ENCODE peak calls at places on chromosomes 1 and 21, in five cellular contexts. Y is mesothelial cell of epicardium, T is HuH-7, N is esophagus squamous epithelium, M is fibroblast of the aortic adventitia. O is an unnamed sample.
A peak's percentile ranks its signal among the peaks of the same experiment; 100 is the strongest.

GRCh38 chr1:12052008-12052573 is 11.0 kb upstream of the TNFRSF8 start:
- DNase-seq in Y (no peak), T (peak; percentile 37), N (no peak), M (peak; percentile 85), O (peak; percentile 63)

GRCh38 chr1:110173466-110174117 is 23.3 kb downstream of the SLC6A17 start:
- DNase-seq in Y (no peak), T (no peak), N (no peak), M (no peak), O (no peak)

GRCh38 chr1:185567006-185567405 is 167.2 kb upstream of the HMCN1 start:
- DNase-seq in Y (no peak), T (no peak), N (no peak), M (peak; percentile 41), O (no peak)

GRCh38 chr21:44892536-44893277 is 19.2 kb upstream of the PTTG1IP start:
- DNase-seq in Y (no peak), T (peak; percentile 91), N (no peak), M (peak; percentile 63), O (no peak)

GRCh38 chr1:66003690-66004089 is 211.0 kb downstream of the PDE4B start:
- DNase-seq in Y (no peak), T (no peak), N (no peak), M (no peak), O (no peak)

GRCh38 chr1:23273450-23274133 is 56.3 kb upstream of the HTR1D start:
- DNase-seq in Y (no peak), T (no peak), N (no peak), M (peak; percentile 85), O (peak; percentile 66)

GRCh38 chr1:42456754-42457089 is 379 bp downstream of the PPCS start:
- DNase-seq in Y (peak; percentile 25), T (peak; percentile 69), N (peak; percentile 7), M (peak; percentile 61), O (peak; percentile 25)

GRCh38 chr1:47703981-47704596 is 266.2 kb downstream of the FOXD2 start:
- DNase-seq in Y (no peak), T (no peak), N (no peak), M (peak; percentile 82), O (peak; percentile 35)

GRCh38 chr21:34890724-34891609 is 158.1 kb downstream of the RUNX1 start:
- DNase-seq in Y (no peak), T (peak; percentile 30), N (no peak), M (peak; percentile 69), O (no peak)

GRCh38 chr1:205456868-205457724 is 1.3 kb upstream of the BLACAT1 start:
- DNase-seq in Y (no peak), T (no peak), N (no peak), M (no peak), O (no peak)

GRCh38 chr1:190168893-190169292 is 308.8 kb downstream of the BRINP3 start:
- DNase-seq in Y (no peak), T (no peak), N (no peak), M (no peak), O (no peak)

GRCh38 chr21:45557611-45558043 is 15.4 kb upstream of the SLC19A1 start:
- DNase-seq in Y (peak; percentile 13), T (no peak), N (no peak), M (no peak), O (no peak)

GRCh38 chr1:15184445-15185103 is 31.0 kb downstream of the TMEM51 start:
- DNase-seq in Y (no peak), T (no peak), N (no peak), M (no peak), O (no peak)

GRCh38 chr1:225845633-225846259 is 35.8 kb downstream of the EPHX1 start:
- DNase-seq in Y (peak; percentile 55), T (peak; percentile 94), N (no peak), M (peak; percentile 84), O (peak; percentile 47)

GRCh38 chr1:40344597-40344996 is 27.5 kb upstream of the COL9A2 start:
- DNase-seq in Y (no peak), T (peak; percentile 36), N (no peak), M (peak; percentile 65), O (peak; percentile 29)

GRCh38 chr1:209433649-209434031 is 149.9 kb upstream of the CAMK1G start:
- DNase-seq in Y (no peak), T (no peak), N (no peak), M (no peak), O (no peak)

GRCh38 chr21:36753556-36753955 is 54.6 kb downstream of the SIM2 start:
- DNase-seq in Y (no peak), T (no peak), N (no peak), M (peak; percentile 44), O (no peak)

GRCh38 chr1:111596499-111596898 is 23.1 kb upstream of the RAP1A start:
- DNase-seq in Y (no peak), T (no peak), N (no peak), M (no peak), O (no peak)

O was measured in GM04504.